ENCODE peak calls at places on chromosomes 1 and 21, in seven cellular contexts. O is fibroblast of mammary gland, G is SK-N-SH, Z is pancreas, T is brain microvascular endothelial cell, H is uterus, F is A549. U is an unnamed sample.
A peak's percentile ranks its signal among the peaks of the same experiment; 100 is the strongest.

GRCh38 chr1:21278208-21278861 is 11.9 kb downstream of the ECE1 start:
- DNase-seq in O (peak; percentile 62), G (no peak), Z (no peak), T (peak; percentile 59), H (no peak), F (no peak), U (no peak)

GRCh38 chr1:172453607-172454006 is 9.7 kb upstream of the PIGC start:
- DNase-seq in O (no peak), G (no peak), Z (no peak), T (no peak), H (no peak), F (no peak), U (no peak)

GRCh38 chr1:118986291-118986838 is 1.8 kb downstream of the TBX15 start:
- DNase-seq in O (peak; percentile 58), G (no peak), Z (no peak), T (no peak), H (no peak), F (no peak), U (no peak)

GRCh38 chr1:25541889-25542658 is 1.3 kb upstream of the LDLRAP1 start:
- DNase-seq in O (no peak), G (no peak), Z (no peak), T (no peak), H (no peak), F (no peak), U (no peak)

GRCh38 chr1:10045480-10046355 is 13.0 kb downstream of the UBE4B start:
- DNase-seq in O (peak; percentile 48), G (no peak), Z (peak; percentile 91), T (peak; percentile 8), H (no peak), F (no peak), U (no peak)

GRCh38 chr1:20031836-20032235 is 38.2 kb upstream of the PLA2G5 start:
- DNase-seq in O (no peak), G (no peak), Z (no peak), T (no peak), H (no peak), F (no peak), U (no peak)

GRCh38 chr1:221576268-221576667 is 165.6 kb downstream of the DUSP10 start:
- DNase-seq in O (peak; percentile 53), G (no peak), Z (no peak), T (peak; percentile 72), H (no peak), F (no peak), U (no peak)

GRCh38 chr1:93715529-93716126 is 34.0 kb upstream of the BCAR3 start:
- DNase-seq in O (no peak), G (no peak), Z (no peak), T (no peak), H (no peak), F (no peak), U (no peak)

GRCh38 chr1:206535853-206536188 is 28.5 kb downstream of the RASSF5 start:
- DNase-seq in O (no peak), G (no peak), Z (no peak), T (no peak), H (no peak), F (no peak), U (no peak)

GRCh38 chr21:35703704-35704103 is 356.6 kb downstream of the SETD4 start:
- DNase-seq in O (no peak), G (no peak), Z (no peak), T (no peak), H (no peak), F (no peak), U (no peak)

GRCh38 chr1:179080866-179081695 is 789 bp upstream of the TOR3A start:
- DNase-seq in O (no peak), G (no peak), Z (no peak), T (no peak), H (no peak), F (no peak), U (peak; percentile 61)

GRCh38 chr1:223556414-223557124 is 108.9 kb downstream of the CAPN8 start:
- DNase-seq in O (peak; percentile 25), G (peak; percentile 44), Z (no peak), T (peak; percentile 25), H (no peak), F (peak; percentile 46), U (no peak)

GRCh38 chr1:37478890-37479254 is 4.5 kb downstream of the ZC3H12A start:
- DNase-seq in O (peak; percentile 78), G (no peak), Z (peak; percentile 34), T (no peak), H (no peak), F (no peak), U (no peak)

GRCh38 chr1:121418369-121419049 is 233.7 kb downstream of the SRGAP2C start:
- DNase-seq in O (no peak), G (no peak), Z (no peak), T (no peak), H (no peak), F (no peak), U (no peak)

DNA sequence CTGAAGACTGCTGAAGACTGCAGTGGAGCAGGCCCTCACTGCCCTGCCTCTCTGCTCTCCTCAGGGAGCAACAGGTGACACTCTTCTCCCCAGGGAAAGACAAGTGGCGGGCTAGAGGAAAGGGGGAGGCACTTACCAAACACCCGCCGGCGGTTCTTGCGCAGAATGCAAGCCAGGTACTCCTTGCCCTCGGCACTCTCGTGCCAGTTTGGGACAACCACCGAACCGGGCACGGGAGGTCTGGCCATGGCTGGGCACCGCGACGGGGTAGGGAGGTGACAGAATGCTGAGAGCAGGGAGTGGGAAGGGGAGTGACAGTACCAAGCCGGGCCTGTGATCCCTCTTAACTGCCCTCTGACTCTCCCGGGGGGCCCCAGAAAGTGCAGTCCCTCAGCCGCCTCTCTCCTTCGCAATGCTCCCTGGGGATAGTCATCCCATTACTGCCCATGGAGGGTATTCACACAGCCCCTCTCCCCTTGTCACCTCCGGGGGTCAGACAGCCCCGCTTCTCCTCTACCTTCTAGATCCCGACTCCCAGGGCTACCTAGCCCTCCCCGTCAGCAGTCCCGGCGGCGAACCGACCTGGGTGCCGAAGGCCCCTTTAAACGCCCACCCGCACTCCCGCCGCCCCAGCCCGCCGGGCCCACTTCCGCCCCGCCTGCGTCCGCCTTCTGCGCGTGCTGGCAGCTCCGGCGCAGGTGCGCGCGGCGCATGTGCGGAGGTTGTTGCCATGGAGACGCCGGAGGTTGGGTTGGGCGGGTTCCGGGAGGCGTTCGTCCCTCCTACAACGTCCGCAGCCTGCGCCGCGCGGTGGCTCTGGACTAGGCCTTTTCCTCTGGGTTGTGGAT is at the start of gene CPLANE2:
- DNase-seq in O (peak; percentile 82), G (peak; percentile 97), Z (peak; percentile 95), T (peak; percentile 83), H (peak; percentile 96), F (peak; percentile 81), U (peak; percentile 97)
- TF ChIP-seq CTCF in O (no peak), G (no peak), Z (no peak), T (no peak), H (no peak), F (no peak), U (no peak)

GRCh38 chr1:167339405-167339804 is 118.7 kb downstream of the POU2F1 start:
- DNase-seq in O (no peak), G (no peak), Z (no peak), T (no peak), H (no peak), F (no peak), U (no peak)

GRCh38 chr1:167345386-167345733 is 124.7 kb downstream of the POU2F1 start:
- DNase-seq in O (peak; percentile 7), G (no peak), Z (no peak), T (no peak), H (no peak), F (no peak), U (no peak)

GRCh38 chr1:167344605-167345385 is 124.1 kb downstream of the POU2F1 start:
- DNase-seq in O (peak; percentile 13), G (no peak), Z (no peak), T (no peak), H (no peak), F (no peak), U (no peak)

GRCh38 chr1:167344112-167344511 is 123.4 kb downstream of the POU2F1 start:
- DNase-seq in O (peak; percentile 43), G (no peak), Z (no peak), T (peak; percentile 34), H (no peak), F (no peak), U (no peak)

DNA sequence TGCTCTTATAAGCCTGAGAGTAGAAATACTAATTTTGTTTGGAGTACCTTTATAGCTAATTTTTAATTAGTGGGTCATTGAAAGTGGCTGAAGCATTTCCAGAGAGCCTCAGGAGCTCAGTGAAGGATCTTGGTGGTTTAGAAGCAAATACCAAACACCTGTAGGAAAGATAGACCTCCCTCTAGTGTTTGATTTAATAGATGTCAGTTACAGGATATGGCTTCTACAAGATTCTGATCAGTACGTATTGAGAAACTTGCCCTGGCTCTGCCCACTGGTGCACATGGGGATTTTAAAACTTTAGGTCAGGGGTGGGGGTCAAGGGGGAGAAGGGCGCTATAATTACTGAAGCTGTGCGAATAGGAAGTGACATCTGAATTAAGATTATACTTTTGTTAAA is 122.2 kb downstream of the POU2F1 start:
- DNase-seq in O (no peak), G (no peak), Z (no peak), T (no peak), H (no peak), F (peak; percentile 7), U (no peak)
- TF ChIP-seq CTCF in O (no peak), G (no peak), Z (no peak), T (peak; percentile 26), H (no peak), F (peak; percentile 33), U (no peak)

DNA sequence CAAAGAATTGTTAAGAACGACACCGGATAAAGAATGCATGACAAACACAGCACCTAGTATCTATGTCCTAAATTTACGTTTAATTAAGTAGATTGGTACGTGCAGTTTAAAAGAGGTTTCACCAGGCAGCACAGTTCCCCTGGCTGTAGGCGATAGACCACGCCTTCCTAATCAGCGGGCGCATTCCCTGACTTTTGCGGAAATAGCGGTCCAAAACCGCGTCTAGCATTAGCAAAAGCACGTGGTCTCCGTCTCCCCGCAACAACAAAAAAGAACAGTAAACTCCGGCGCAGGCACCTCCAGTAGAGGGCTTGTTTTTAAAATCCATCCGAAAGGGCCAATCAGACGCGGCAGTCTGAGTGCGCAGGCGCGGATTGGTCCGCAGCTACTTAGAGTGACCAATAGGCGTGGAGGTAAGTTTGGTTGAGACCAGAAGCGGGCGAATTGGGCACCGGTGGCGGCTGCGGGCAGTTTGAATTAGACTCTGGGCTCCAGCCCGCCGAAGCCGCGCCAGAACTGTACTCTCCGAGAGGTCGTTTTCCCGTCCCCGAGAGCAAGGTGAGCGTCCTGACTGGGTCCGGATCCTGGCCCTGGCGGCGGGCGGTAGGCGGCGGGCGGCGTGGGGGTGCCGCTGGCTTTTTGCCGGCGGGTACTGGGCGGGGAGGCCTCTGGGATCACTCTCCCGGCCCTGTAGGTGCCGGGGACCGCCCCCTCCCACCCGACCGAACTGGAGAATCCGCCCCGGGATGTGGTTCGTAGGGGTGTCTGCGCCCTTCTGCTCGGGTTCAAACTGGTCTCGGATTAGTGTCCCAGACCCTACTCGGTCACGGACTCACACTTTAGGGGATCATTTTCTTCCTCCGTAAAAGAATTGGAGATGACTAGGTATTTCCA is at the start of gene CENPF:
- DNase-seq in O (peak; percentile 99), G (peak; percentile 97), Z (peak; percentile 93), T (peak; percentile 99), H (peak; percentile 94), F (peak; percentile 97), U (peak; percentile 82)
- TF ChIP-seq CTCF in O (no peak), G (peak; percentile 21), Z (no peak), T (peak; percentile 39), H (peak; percentile 34), F (no peak), U (no peak)

DNA sequence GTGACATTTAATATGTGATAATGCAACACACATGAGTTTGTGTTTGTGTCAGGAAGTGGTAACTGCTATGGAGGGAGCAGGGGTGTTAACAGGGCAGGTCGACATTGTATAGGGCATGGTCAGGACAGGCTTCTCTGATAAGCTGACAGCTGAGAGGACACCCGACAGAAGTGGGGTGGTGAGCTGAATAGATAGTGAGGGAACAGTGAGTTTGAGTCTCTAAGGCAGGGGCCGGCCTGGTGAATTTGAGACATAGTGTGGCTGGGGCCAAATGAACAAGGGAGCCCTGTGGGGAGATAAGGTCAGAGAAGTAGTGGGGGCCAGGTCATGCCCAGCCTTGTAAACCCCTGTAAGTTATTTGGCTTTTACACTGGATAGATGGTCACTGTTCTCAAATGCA is 217.4 kb upstream of the KIAA0040 start:
- DNase-seq in O (no peak), G (no peak), Z (no peak), T (no peak), H (no peak), F (no peak), U (no peak)
- TF ChIP-seq CTCF in O (no peak), G (no peak), Z (no peak), T (no peak), H (no peak), F (no peak), U (no peak)

U was measured in activated B cell treated with CpG ODN at 0.5 μM for 24 hours.